ENCODE peak calls at places on chromosome 20, in four cellular contexts. H is Peyer's patch, D is hippocampal formation, J is ascending aorta. N is an unnamed sample.

GRCh38 chr20:39853050-39853449 is 836.0 kb downstream of the MAFB start:
- DNase-seq in H (no peak), D (no peak), J (no peak), N (no peak)

GRCh38 chr20:43724383-43724782 is 2.4 kb downstream of the GTSF1L start:
- DNase-seq in H (no peak), D (no peak), J (no peak), N (no peak)

GRCh38 chr20:40050596-40050995 is 638.4 kb downstream of the MAFB start:
- DNase-seq in H (no peak), D (no peak), J (no peak), N (no peak)

GRCh38 chr20:58026361-58026760 is 202.1 kb downstream of the ANKRD60 start:
- DNase-seq in H (no peak), D (no peak), J (no peak), N (no peak)

GRCh38 chr20:1328680-1329330 is at the start of gene SDCBP2:
- DNase-seq in H (peak), D (no peak), J (no peak), N (no peak)

GRCh38 chr20:35311409-35311808 is 19.2 kb upstream of the FAM83C start:
- DNase-seq in H (peak), D (no peak), J (no peak), N (no peak)

GRCh38 chr20:17155401-17155800 is 71.4 kb upstream of the PCSK2 start:
- DNase-seq in H (no peak), D (no peak), J (no peak), N (no peak)

GRCh38 chr20:36604952-36605308 is 649 bp upstream of the RAB5IF start:
- DNase-seq in H (peak), D (no peak), J (peak), N (no peak)

GRCh38 chr20:57389695-57390603 is 1.2 kb upstream of the RBM38 start:
- DNase-seq in H (peak), D (no peak), J (no peak), N (no peak)

GRCh38 chr20:16013631-16014030 is 559.6 kb downstream of the KIF16B start:
- DNase-seq in H (no peak), D (no peak), J (no peak), N (no peak)

GRCh38 chr20:48656661-48657211 is 171.1 kb downstream of the PREX1 start:
- DNase-seq in H (no peak), D (peak), J (no peak), N (peak)

GRCh38 chr20:53149184-53149651 is 177.1 kb downstream of the TSHZ2 start:
- DNase-seq in H (no peak), D (no peak), J (no peak), N (no peak)

GRCh38 chr20:62804632-62805364 is at the start of gene OGFR:
- DNase-seq in H (peak), D (peak), J (no peak), N (peak)

GRCh38 chr20:41696428-41696827 is 78.3 kb upstream of the CHD6 start:
- DNase-seq in H (no peak), D (no peak), J (no peak), N (no peak)

GRCh38 chr20:14445902-14446301 is 108.5 kb upstream of the FLRT3 start:
- DNase-seq in H (no peak), D (no peak), J (no peak), N (no peak)

GRCh38 chr20:57902478-57902877 is 192.7 kb upstream of the PMEPA1 start:
- DNase-seq in H (no peak), D (no peak), J (no peak), N (no peak)

GRCh38 chr20:35551485-35551884 is 9.6 kb downstream of the ERGIC3 start:
- DNase-seq in H (no peak), D (no peak), J (no peak), N (no peak)

GRCh38 chr20:45812157-45813005 is at the start of gene UBE2C:
- DNase-seq in H (peak), D (peak), J (peak), N (peak)

GRCh38 chr20:20223981-20224380 is 143.9 kb upstream of the INSM1 start:
- DNase-seq in H (no peak), D (no peak), J (no peak), N (no peak)

GRCh38 chr20:44070139-44070900 is 116.7 kb downstream of the JPH2 start:
- DNase-seq in H (peak), D (peak), J (no peak), N (peak)

GRCh38 chr20:63735859-63736718 is at the start of gene LIME1:
- DNase-seq in H (peak), D (no peak), J (no peak), N (no peak)

N was measured in substantia nigra.